ENCODE peak calls at places on chromosome 21, in nine cellular contexts. U is IMR-90, J is testis, L is right lobe of liver, X is brain microvascular endothelial cell, Q is fibroblast of villous mesenchyme, S is choroid plexus epithelial cell, F is GM06990, K is thoracic aorta. Z is an unnamed sample.

GRCh38 chr21:42398414-42399030 is 2.7 kb upstream of the TMPRSS3 start:
- DNase-seq in S (no peak), K (no peak), Q (no peak), L (no peak), U (no peak), F (no peak), X (no peak), J (no peak), Z (no peak)

GRCh38 chr21:35048183-35048601 is 910 bp downstream of the RUNX1 start:
- DNase-seq in U (no peak), Q (peak), L (no peak), J (no peak), K (no peak), X (no peak), S (no peak), F (peak), Z (no peak)

GRCh38 chr21:31235671-31236450 is 108.2 kb downstream of the TIAM1 start:
- DNase-seq in F (no peak), S (peak), J (no peak), X (peak), L (no peak), U (no peak), Q (no peak), K (no peak), Z (no peak)

GRCh38 chr21:31630062-31630711 is 29.3 kb upstream of the SOD1 start:
- DNase-seq in F (no peak), J (no peak), Q (peak), S (peak), X (peak), L (peak), K (peak), U (peak), Z (no peak)

GRCh38 chr21:45997495-45998275 is 16.1 kb downstream of the COL6A1 start:
- DNase-seq in J (peak), U (no peak), L (peak), Q (no peak), X (no peak), S (no peak), F (no peak), K (no peak), Z (no peak)

GRCh38 chr21:17270234-17270633 is 242.6 kb upstream of the CXADR start:
- DNase-seq in J (peak), Q (peak), K (no peak), S (peak), X (peak), F (no peak), U (peak), L (no peak), Z (no peak)

GRCh38 chr21:31257265-31257664 is 86.8 kb downstream of the TIAM1 start:
- DNase-seq in U (no peak), X (no peak), Q (no peak), L (no peak), S (no peak), F (no peak), K (no peak), J (no peak), Z (no peak)

GRCh38 chr21:32455548-32455947 is 43.0 kb downstream of the EVA1C start:
- DNase-seq in U (no peak), F (no peak), S (no peak), K (no peak), L (no peak), X (no peak), Q (peak), J (no peak), Z (no peak)

GRCh38 chr21:41360072-41360821 is 1.6 kb upstream of the MX2 start:
- DNase-seq in J (no peak), U (peak), S (peak), K (no peak), Q (peak), L (peak), F (no peak), X (no peak), Z (no peak)

GRCh38 chr21:41361053-41361785 is 608 bp upstream of the MX2 start:
- DNase-seq in F (no peak), L (peak), K (no peak), Q (no peak), X (no peak), S (no peak), J (no peak), U (no peak), Z (no peak)

GRCh38 chr21:41357546-41357945 is 4.3 kb upstream of the MX2 start:
- DNase-seq in S (no peak), K (no peak), U (no peak), Q (no peak), L (no peak), X (no peak), J (no peak), F (no peak), Z (no peak)

GRCh38 chr21:41358193-41359166 is 3.3 kb upstream of the MX2 start:
- DNase-seq in X (no peak), F (no peak), Q (no peak), K (no peak), S (no peak), J (no peak), U (no peak), L (no peak), Z (no peak)

DNA sequence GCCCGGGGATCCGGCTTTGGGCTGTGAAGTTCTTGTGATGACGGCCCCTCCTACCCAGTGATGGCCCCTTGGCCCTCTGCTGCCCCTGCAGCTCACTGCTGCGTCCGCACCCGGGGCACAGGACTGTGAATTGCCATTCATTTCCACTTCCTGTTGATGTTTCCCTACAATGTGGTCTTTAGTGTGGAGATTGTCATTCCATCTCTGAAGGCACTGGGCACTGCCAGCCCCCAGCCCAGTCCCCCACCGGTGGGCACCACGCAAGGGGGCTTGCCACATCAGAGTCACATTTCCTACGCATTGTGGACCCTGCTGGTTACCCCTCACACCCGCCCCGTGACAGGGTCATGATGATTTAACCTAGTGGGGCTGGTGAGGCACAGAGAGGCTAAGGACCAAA is 2.5 kb upstream of the MX2 start:
- DNase-seq in L (no peak), X (no peak), J (no peak), Q (no peak), U (no peak), S (no peak), F (no peak), K (no peak), Z (no peak)
- TF ChIP-seq CTCF in L (no peak), X (peak), J (no peak), Q (no peak), U (no peak), S (no peak), F (no peak), K (no peak), Z (no peak)

DNA sequence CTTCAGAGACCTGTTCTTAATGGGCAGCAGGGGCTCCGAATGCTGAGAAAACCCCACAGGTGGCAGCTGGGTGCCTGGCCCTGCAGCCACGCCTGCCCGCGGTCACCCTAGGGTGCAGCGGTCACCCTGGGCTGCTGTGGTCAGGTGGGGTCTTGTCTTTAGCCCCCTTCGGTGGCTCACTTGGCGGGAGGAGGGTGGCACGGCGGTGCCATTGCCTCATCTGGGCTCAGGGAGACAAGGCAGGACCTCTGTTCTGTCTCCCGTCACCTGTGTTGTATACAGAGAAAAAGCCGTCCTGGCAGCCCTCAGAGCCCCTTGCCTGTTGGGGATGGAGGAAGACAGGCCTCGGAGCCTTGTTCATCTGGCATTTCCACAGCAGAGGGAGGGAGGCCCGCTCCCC is 69.5 kb upstream of the TRAPPC10 start:
- DNase-seq in L (no peak), X (no peak), U (no peak), S (no peak), J (no peak), Q (no peak), K (no peak), F (no peak), Z (no peak)
- TF ChIP-seq CTCF in L (no peak), X (no peak), U (no peak), S (no peak), J (no peak), Q (no peak), K (no peak), F (no peak), Z (no peak)

GRCh38 chr21:27764056-27764455 is 797.2 kb upstream of the ADAMTS5 start:
- DNase-seq in Q (no peak), F (no peak), S (no peak), U (no peak), K (no peak), X (no peak), L (no peak), J (no peak), Z (no peak)

GRCh38 chr21:27761623-27762022 is 794.7 kb upstream of the ADAMTS5 start:
- DNase-seq in L (no peak), S (no peak), F (no peak), J (no peak), X (no peak), Q (peak), U (no peak), K (no peak), Z (no peak)

GRCh38 chr21:27759091-27759659 is 792.3 kb upstream of the ADAMTS5 start:
- DNase-seq in U (no peak), F (no peak), Q (no peak), S (no peak), X (no peak), L (peak), J (peak), K (no peak), Z (no peak)

GRCh38 chr21:27756191-27756590 is 789.3 kb upstream of the ADAMTS5 start:
- DNase-seq in K (no peak), S (no peak), J (no peak), L (no peak), U (no peak), F (no peak), X (no peak), Q (no peak), Z (no peak)

DNA sequence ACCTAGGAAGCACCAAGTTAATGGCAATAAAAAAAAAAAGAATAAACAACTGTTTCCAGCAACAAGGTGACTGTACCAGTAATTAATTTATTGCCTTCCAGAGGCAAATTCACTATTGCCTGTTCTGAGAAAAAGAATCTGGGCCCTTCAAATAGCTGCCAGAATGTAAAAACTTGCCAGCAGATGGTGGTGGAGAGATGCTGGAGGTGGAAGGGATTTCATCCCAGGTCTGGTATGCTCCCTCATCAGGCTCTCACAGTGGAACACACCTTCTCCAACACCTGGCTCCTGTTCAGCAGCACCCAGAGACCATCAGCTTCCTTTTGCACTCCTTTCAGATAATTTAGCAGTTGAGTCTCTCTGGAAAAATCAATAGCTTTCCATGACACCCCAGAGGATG is 792.9 kb upstream of the ADAMTS5 start:
- DNase-seq in K (no peak), L (no peak), F (no peak), J (no peak), S (no peak), U (no peak), Q (no peak), X (no peak), Z (no peak)
- TF ChIP-seq CTCF in K (no peak), L (no peak), F (no peak), J (no peak), S (peak), U (no peak), Q (no peak), X (peak), Z (no peak)

DNA sequence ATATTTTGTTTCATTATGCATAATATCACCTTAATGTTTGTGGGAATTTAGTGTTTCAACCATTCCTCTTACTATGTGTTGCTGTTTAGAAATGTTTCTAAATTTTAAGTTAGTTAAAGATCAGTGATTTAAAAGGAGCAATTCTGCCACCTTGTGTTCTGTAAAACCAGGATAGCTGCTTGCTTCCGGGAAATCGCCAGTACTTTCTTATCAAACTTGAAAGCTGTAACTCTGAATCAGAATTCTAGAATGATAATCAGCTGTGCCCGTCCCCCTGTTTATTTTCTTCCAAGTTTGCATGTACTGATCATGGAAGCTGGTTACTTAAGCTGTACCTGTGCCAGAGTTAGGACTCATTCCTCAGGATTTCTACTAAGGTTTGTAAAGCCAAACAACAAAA is 656.4 kb downstream of the LTN1 start:
- DNase-seq in Q (peak), S (peak), X (peak), K (no peak), F (no peak), U (peak), L (no peak), J (peak), Z (no peak)
- TF ChIP-seq CTCF in Q (peak), S (peak), X (peak), K (peak), F (no peak), U (peak), L (peak), J (peak), Z (no peak)

GRCh38 chr21:15976807-15977206 is 247.0 kb downstream of the USP25 start:
- DNase-seq in X (no peak), U (no peak), Q (no peak), J (no peak), L (no peak), K (no peak), F (no peak), S (peak), Z (no peak)
- TF ChIP-seq CTCF in X (peak), U (peak), Q (peak), J (no peak), L (no peak), K (no peak), F (no peak), S (peak), Z (peak)

DNA sequence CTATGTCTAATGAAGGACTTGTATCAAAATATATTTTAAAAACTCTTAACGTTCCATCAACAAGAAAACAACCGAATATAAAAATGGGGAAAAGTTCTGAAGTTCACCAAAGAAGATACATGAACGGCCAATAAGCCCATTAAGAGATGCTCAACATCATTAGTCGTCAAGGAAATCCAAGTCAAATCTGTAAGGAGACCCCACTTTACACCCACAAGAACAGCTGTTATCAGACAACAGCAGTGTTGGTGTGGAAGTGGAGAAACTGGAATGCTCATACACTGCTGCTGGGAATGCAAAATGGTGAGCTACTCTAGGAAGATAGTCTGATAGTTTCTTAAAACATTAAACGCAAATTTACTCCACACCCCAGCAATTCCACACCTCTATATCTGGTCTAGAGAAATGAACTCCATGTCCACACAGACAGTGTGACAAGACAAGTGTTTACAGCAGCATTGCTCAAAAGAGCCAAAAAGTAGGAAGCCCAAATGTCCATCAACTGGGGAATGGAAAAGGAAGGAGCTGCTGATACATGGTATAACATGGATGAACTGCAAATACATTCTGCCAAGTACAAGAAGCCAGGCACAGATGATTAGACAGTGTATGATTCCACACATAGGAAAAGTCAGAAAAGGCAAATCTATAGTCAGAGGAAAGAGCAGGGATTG is 18.5 kb downstream of the UBE2G2 start:
- DNase-seq in U (no peak), J (no peak), F (no peak), S (no peak), X (no peak), Q (no peak), L (no peak), K (no peak), Z (no peak)
- TF ChIP-seq CTCF in U (no peak), J (no peak), F (no peak), S (no peak), X (no peak), Q (no peak), L (no peak), K (no peak), Z (no peak)

GRCh38 chr21:37119421-37120218 is 46.6 kb downstream of the TTC3 start:
- DNase-seq in X (no peak), K (no peak), F (no peak), S (no peak), L (no peak), Q (no peak), J (no peak), U (no peak), Z (no peak)
- TF ChIP-seq CTCF in X (peak), K (no peak), F (no peak), S (peak), L (no peak), Q (peak), J (no peak), U (no peak), Z (no peak)

GRCh38 chr21:27476696-27477095 is 509.8 kb upstream of the ADAMTS5 start:
- DNase-seq in X (peak), F (no peak), L (no peak), S (peak), J (peak), Q (peak), U (peak), K (no peak), Z (no peak)
- TF ChIP-seq CTCF in X (peak), F (no peak), L (peak), S (peak), J (peak), Q (peak), U (peak), K (no peak), Z (peak)

DNA sequence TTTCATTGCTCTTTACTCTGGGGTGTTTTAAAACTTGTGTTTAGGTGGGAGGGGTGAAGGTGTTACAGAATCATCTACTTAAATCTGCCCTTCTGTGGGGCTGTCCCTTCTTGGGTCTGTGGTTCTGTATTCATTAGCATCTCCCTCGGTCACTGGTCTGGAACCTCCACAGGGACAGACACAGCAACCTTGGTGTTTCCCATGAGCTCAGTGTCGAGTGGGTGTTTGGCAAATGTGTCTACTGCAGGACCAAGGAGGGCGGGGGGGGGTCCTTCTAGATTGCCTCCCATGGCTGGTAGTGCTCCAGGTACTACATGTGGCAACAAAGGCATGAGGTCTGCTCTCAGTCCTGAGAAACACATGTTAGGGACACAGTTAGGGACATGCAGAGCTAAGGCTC is 273.4 kb downstream of the PCP4 start:
- DNase-seq in S (no peak), Q (no peak), J (no peak), K (no peak), F (no peak), U (no peak), L (no peak), X (no peak), Z (no peak)
- TF ChIP-seq CTCF in S (no peak), Q (no peak), J (no peak), K (no peak), F (no peak), U (no peak), L (no peak), X (no peak), Z (no peak)

Z was measured in D721Med.